ENCODE peak calls at places on chromosome 7, in seven cellular contexts. One of them, this sample, is unnamed.

GRCh38 chr7:3200504-3200903 is 100.5 kb upstream of the SDK1 start:
- DNase-seq in dorsolateral prefrontal cortex: no peak
- DNase-seq in heart right ventricle: no peak
- DNase-seq in fibroblast of the aortic adventitia: peak
- DNase-seq in PC-9: no peak
- DNase-seq in astrocyte of the spinal cord: peak
- DNase-seq in right cardiac atrium: no peak
- DNase-seq in this sample: no peak

GRCh38 chr7:96547371-96547811 is 162.3 kb downstream of the SEM1 start:
- DNase-seq in dorsolateral prefrontal cortex: no peak
- DNase-seq in heart right ventricle: no peak
- DNase-seq in fibroblast of the aortic adventitia: no peak
- DNase-seq in PC-9: peak
- DNase-seq in astrocyte of the spinal cord: no peak
- DNase-seq in right cardiac atrium: no peak
- DNase-seq in this sample: no peak

GRCh38 chr7:2080069-2080405 is 152.7 kb downstream of the MAD1L1 start:
- DNase-seq in dorsolateral prefrontal cortex: no peak
- DNase-seq in heart right ventricle: no peak
- DNase-seq in fibroblast of the aortic adventitia: no peak
- DNase-seq in PC-9: no peak
- DNase-seq in astrocyte of the spinal cord: no peak
- DNase-seq in right cardiac atrium: no peak
- DNase-seq in this sample: no peak

GRCh38 chr7:26278769-26279168 is 12.9 kb upstream of the SNX10 start:
- DNase-seq in dorsolateral prefrontal cortex: no peak
- DNase-seq in heart right ventricle: no peak
- DNase-seq in fibroblast of the aortic adventitia: peak
- DNase-seq in PC-9: peak
- DNase-seq in astrocyte of the spinal cord: no peak
- DNase-seq in right cardiac atrium: no peak
- DNase-seq in this sample: no peak

GRCh38 chr7:117019786-117020604 is 66.7 kb downstream of the ST7 start:
- DNase-seq in dorsolateral prefrontal cortex: peak
- DNase-seq in heart right ventricle: peak
- DNase-seq in fibroblast of the aortic adventitia: peak
- DNase-seq in PC-9: no peak
- DNase-seq in astrocyte of the spinal cord: peak
- DNase-seq in right cardiac atrium: peak
- DNase-seq in this sample: peak

GRCh38 chr7:35975851-35976454 is 175.1 kb downstream of the SEPTIN7 start:
- DNase-seq in dorsolateral prefrontal cortex: no peak
- DNase-seq in heart right ventricle: peak
- DNase-seq in fibroblast of the aortic adventitia: peak
- DNase-seq in PC-9: peak
- DNase-seq in astrocyte of the spinal cord: peak
- DNase-seq in right cardiac atrium: no peak
- DNase-seq in this sample: no peak

GRCh38 chr7:7779888-7780287 is 61.5 kb upstream of the RPA3 start:
- DNase-seq in dorsolateral prefrontal cortex: no peak
- DNase-seq in heart right ventricle: no peak
- DNase-seq in fibroblast of the aortic adventitia: no peak
- DNase-seq in PC-9: no peak
- DNase-seq in astrocyte of the spinal cord: no peak
- DNase-seq in right cardiac atrium: no peak
- DNase-seq in this sample: no peak

GRCh38 chr7:39754326-39755120 is 131.2 kb downstream of the RALA start:
- DNase-seq in dorsolateral prefrontal cortex: no peak
- DNase-seq in heart right ventricle: no peak
- DNase-seq in fibroblast of the aortic adventitia: peak
- DNase-seq in PC-9: no peak
- DNase-seq in astrocyte of the spinal cord: peak
- DNase-seq in right cardiac atrium: peak
- DNase-seq in this sample: no peak

GRCh38 chr7:24427048-24427447 is 143.1 kb downstream of the NPY start:
- DNase-seq in dorsolateral prefrontal cortex: no peak
- DNase-seq in heart right ventricle: no peak
- DNase-seq in fibroblast of the aortic adventitia: no peak
- DNase-seq in PC-9: no peak
- DNase-seq in astrocyte of the spinal cord: no peak
- DNase-seq in right cardiac atrium: no peak
- DNase-seq in this sample: no peak

GRCh38 chr7:40870108-40870507 is 735.3 kb downstream of the SUGCT start:
- DNase-seq in dorsolateral prefrontal cortex: no peak
- DNase-seq in heart right ventricle: no peak
- DNase-seq in fibroblast of the aortic adventitia: no peak
- DNase-seq in PC-9: no peak
- DNase-seq in astrocyte of the spinal cord: no peak
- DNase-seq in right cardiac atrium: no peak
- DNase-seq in this sample: no peak

GRCh38 chr7:20305726-20306125 is 25.0 kb upstream of the ITGB8 start:
- DNase-seq in dorsolateral prefrontal cortex: no peak
- DNase-seq in heart right ventricle: no peak
- DNase-seq in fibroblast of the aortic adventitia: no peak
- DNase-seq in PC-9: no peak
- DNase-seq in astrocyte of the spinal cord: peak
- DNase-seq in right cardiac atrium: no peak
- DNase-seq in this sample: no peak

DNA sequence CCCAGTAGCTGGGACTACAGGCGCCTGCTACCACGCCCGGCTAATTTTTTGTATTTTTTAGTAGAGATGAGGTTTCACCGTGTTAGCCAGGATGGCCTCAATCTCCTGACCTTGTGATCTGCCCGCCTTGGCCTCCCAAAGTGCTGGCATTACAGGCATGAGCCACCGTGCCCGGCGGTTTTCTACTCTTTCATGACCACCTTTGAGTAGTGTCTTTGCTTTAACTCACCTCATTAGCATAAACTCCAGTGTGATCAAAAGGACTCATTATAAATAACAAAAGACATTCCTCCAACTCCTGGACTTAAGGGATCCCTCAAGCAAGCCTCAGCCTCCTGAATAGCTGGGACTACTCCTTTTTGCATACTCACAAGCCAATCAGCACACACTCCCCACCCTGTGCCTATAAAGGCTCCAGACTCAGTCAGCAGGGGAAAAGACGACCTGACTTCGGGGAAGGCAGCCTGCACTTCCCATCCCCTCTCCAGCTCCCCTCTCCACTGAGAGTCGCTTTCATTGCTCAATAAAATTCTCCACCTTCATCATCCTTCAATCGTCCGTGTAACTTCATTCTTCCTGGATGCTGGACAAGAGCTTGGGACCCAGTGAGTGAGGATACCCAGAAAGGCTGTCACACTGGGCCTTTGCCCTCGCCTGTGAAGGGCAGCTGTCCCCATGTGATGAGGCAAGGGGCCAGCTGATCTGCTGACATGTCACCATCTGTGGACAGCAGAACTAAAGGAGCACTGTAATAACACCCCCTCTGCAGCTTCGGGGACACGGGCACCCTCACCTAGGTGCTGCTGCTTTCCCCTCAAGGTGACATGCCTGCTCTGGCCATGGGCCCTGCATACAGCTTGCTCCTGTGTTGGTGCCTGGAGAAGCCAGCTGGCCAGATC is 35.0 kb upstream of the EIF4H start:
- DNase-seq in dorsolateral prefrontal cortex: no peak
- DNase-seq in heart right ventricle: no peak
- DNase-seq in fibroblast of the aortic adventitia: no peak
- DNase-seq in PC-9: no peak
- DNase-seq in astrocyte of the spinal cord: no peak
- DNase-seq in right cardiac atrium: no peak
- DNase-seq in this sample: no peak
- H3K4me3 ChIP-seq in dorsolateral prefrontal cortex: no peak
- H3K4me3 ChIP-seq in heart right ventricle: no peak
- H3K4me3 ChIP-seq in fibroblast of the aortic adventitia: no peak
- H3K4me3 ChIP-seq in PC-9: no peak
- H3K4me3 ChIP-seq in astrocyte of the spinal cord: no peak
- H3K4me3 ChIP-seq in right cardiac atrium: no peak
- H3K4me3 ChIP-seq in this sample: no peak

GRCh38 chr7:17986826-17987225 is 40.8 kb downstream of the PRPS1L1 start:
- DNase-seq in dorsolateral prefrontal cortex: no peak
- DNase-seq in heart right ventricle: no peak
- DNase-seq in fibroblast of the aortic adventitia: peak
- DNase-seq in PC-9: peak
- DNase-seq in astrocyte of the spinal cord: peak
- DNase-seq in right cardiac atrium: no peak
- DNase-seq in this sample: no peak

GRCh38 chr7:17984288-17984687 is 43.4 kb downstream of the PRPS1L1 start:
- DNase-seq in dorsolateral prefrontal cortex: no peak
- DNase-seq in heart right ventricle: no peak
- DNase-seq in fibroblast of the aortic adventitia: no peak
- DNase-seq in PC-9: no peak
- DNase-seq in astrocyte of the spinal cord: no peak
- DNase-seq in right cardiac atrium: no peak
- DNase-seq in this sample: no peak

GRCh38 chr7:17985473-17986239 is 42.0 kb downstream of the PRPS1L1 start:
- DNase-seq in dorsolateral prefrontal cortex: no peak
- DNase-seq in heart right ventricle: no peak
- DNase-seq in fibroblast of the aortic adventitia: no peak
- DNase-seq in PC-9: peak
- DNase-seq in astrocyte of the spinal cord: no peak
- DNase-seq in right cardiac atrium: no peak
- DNase-seq in this sample: no peak

GRCh38 chr7:17988136-17988535 is 39.5 kb downstream of the PRPS1L1 start:
- DNase-seq in dorsolateral prefrontal cortex: no peak
- DNase-seq in heart right ventricle: no peak
- DNase-seq in fibroblast of the aortic adventitia: no peak
- DNase-seq in PC-9: peak
- DNase-seq in astrocyte of the spinal cord: no peak
- DNase-seq in right cardiac atrium: no peak
- DNase-seq in this sample: no peak

DNA sequence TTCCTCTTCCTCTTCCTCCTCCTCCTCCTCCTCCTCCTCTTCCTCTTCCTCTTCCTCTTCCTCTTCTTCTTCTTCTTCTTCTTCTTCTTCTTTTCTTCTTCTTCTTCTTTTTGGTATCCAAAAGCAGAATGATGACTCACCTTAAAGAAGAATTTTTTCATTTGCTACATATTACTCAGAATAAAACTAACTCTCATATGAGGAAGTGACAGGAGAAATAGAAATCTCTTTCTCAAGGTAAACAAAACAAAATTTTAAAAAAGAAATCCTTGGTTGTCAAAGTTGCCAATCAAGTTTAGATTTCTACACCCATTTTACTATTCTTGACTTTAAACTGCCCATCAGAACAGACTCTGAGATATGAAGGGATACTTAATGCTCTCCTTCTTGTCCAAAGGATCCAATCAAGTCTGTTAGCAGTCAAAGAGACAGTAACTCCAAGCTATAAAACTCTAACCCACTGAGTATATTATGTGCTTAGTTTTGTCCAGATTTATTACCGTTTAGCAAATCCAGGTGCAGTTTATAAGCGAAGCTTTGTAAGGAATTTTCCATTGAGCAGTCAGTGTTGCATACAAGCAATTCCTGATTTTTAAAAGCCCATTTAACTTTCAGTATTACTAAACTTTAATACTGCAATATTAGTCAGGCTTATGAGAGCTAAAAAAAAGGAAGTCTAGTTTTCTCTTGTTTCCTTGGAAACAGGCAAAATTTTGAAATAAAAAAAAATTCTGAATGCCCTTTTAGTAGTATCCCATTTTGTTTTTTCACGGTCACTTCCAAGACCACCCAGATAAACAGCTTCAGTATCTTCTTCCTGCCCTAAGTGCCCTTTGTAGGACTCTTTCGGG is 43.2 kb upstream of the SNX13 start:
- DNase-seq in dorsolateral prefrontal cortex: no peak
- DNase-seq in heart right ventricle: no peak
- DNase-seq in fibroblast of the aortic adventitia: no peak
- DNase-seq in PC-9: no peak
- DNase-seq in astrocyte of the spinal cord: no peak
- DNase-seq in right cardiac atrium: no peak
- DNase-seq in this sample: no peak
- H3K4me3 ChIP-seq in dorsolateral prefrontal cortex: no peak
- H3K4me3 ChIP-seq in heart right ventricle: no peak
- H3K4me3 ChIP-seq in fibroblast of the aortic adventitia: no peak
- H3K4me3 ChIP-seq in PC-9: no peak
- H3K4me3 ChIP-seq in astrocyte of the spinal cord: no peak
- H3K4me3 ChIP-seq in right cardiac atrium: no peak
- H3K4me3 ChIP-seq in this sample: no peak

DNA sequence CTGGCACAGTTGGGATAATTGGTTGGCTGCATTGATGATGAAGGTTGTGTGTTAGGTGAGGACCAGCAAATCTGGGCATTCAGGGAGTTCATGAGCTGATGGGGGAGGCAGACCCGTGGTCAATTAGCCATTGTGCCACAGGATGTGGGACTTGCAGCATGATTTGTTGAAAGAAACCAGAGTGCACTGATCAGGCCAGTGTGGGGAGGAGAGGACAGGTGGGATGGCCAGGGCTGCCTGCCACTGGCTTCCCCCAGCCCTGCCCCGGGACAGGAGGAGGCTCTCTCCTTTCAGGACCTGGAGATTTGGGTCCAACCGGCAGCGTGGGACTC is 4.3 kb downstream of the CLIP2 start:
- DNase-seq in dorsolateral prefrontal cortex: no peak
- DNase-seq in heart right ventricle: no peak
- DNase-seq in fibroblast of the aortic adventitia: no peak
- DNase-seq in PC-9: no peak
- DNase-seq in astrocyte of the spinal cord: no peak
- DNase-seq in right cardiac atrium: no peak
- DNase-seq in this sample: no peak
- H3K4me3 ChIP-seq in dorsolateral prefrontal cortex: no peak
- H3K4me3 ChIP-seq in heart right ventricle: no peak
- H3K4me3 ChIP-seq in fibroblast of the aortic adventitia: no peak
- H3K4me3 ChIP-seq in PC-9: no peak
- H3K4me3 ChIP-seq in astrocyte of the spinal cord: no peak
- H3K4me3 ChIP-seq in right cardiac atrium: no peak
- H3K4me3 ChIP-seq in this sample: no peak

GRCh38 chr7:52021343-52021742 is 704.7 kb upstream of the COBL start:
- DNase-seq in dorsolateral prefrontal cortex: no peak
- DNase-seq in heart right ventricle: no peak
- DNase-seq in fibroblast of the aortic adventitia: no peak
- DNase-seq in PC-9: no peak
- DNase-seq in astrocyte of the spinal cord: no peak
- DNase-seq in right cardiac atrium: no peak
- DNase-seq in this sample: no peak

GRCh38 chr7:52018680-52019054 is 702.1 kb upstream of the COBL start:
- DNase-seq in dorsolateral prefrontal cortex: no peak
- DNase-seq in heart right ventricle: no peak
- DNase-seq in fibroblast of the aortic adventitia: no peak
- DNase-seq in PC-9: no peak
- DNase-seq in astrocyte of the spinal cord: no peak
- DNase-seq in right cardiac atrium: no peak
- DNase-seq in this sample: no peak

GRCh38 chr7:52017802-52018679 is 701.4 kb upstream of the COBL start:
- DNase-seq in dorsolateral prefrontal cortex: no peak
- DNase-seq in heart right ventricle: no peak
- DNase-seq in fibroblast of the aortic adventitia: no peak
- DNase-seq in PC-9: no peak
- DNase-seq in astrocyte of the spinal cord: peak
- DNase-seq in right cardiac atrium: peak
- DNase-seq in this sample: no peak
- H3K4me3 ChIP-seq in dorsolateral prefrontal cortex: peak
- H3K4me3 ChIP-seq in heart right ventricle: no peak
- H3K4me3 ChIP-seq in fibroblast of the aortic adventitia: no peak
- H3K4me3 ChIP-seq in PC-9: peak
- H3K4me3 ChIP-seq in astrocyte of the spinal cord: no peak
- H3K4me3 ChIP-seq in right cardiac atrium: no peak
- H3K4me3 ChIP-seq in this sample: no peak

GRCh38 chr7:44064791-44065430 is 456 bp downstream of the PGAM2 start:
- DNase-seq in dorsolateral prefrontal cortex: peak
- DNase-seq in heart right ventricle: no peak
- DNase-seq in fibroblast of the aortic adventitia: no peak
- DNase-seq in PC-9: no peak
- DNase-seq in astrocyte of the spinal cord: no peak
- DNase-seq in right cardiac atrium: peak
- DNase-seq in this sample: no peak
- H3K4me3 ChIP-seq in dorsolateral prefrontal cortex: peak
- H3K4me3 ChIP-seq in heart right ventricle: peak
- H3K4me3 ChIP-seq in fibroblast of the aortic adventitia: no peak
- H3K4me3 ChIP-seq in PC-9: no peak
- H3K4me3 ChIP-seq in astrocyte of the spinal cord: no peak
- H3K4me3 ChIP-seq in right cardiac atrium: peak
- H3K4me3 ChIP-seq in this sample: no peak